ENCODE peak calls at places on chromosome 6, in four cellular contexts. D is cardiac muscle cell, U is small intestine, I is Caco-2. R is an unnamed sample.

GRCh38 chr6:148495029-148495428 is 152.4 kb downstream of the SASH1 start:
- DNase-seq in I (no peak), D (no peak), U (no peak), R (no peak)

GRCh38 chr6:148112851-148113319 is 229.8 kb upstream of the SASH1 start:
- DNase-seq in U (no peak), D (no peak), I (no peak), R (no peak)

GRCh38 chr6:11207199-11207968 is 25.1 kb downstream of the NEDD9 start:
- DNase-seq in U (peak; percentile 93), I (peak; percentile 78), D (peak; percentile 98), R (peak; percentile 98)

GRCh38 chr6:26552205-26552604 is 14.0 kb downstream of the HMGN4 start:
- DNase-seq in D (no peak), I (no peak), U (no peak), R (peak; percentile 59)

GRCh38 chr6:165906-166305 is 126.4 kb upstream of the DUSP22 start:
- DNase-seq in D (peak; percentile 18), U (no peak), I (no peak), R (no peak)

GRCh38 chr6:2695464-2696095 is 55.1 kb downstream of the MYLK4 start:
- DNase-seq in D (peak; percentile 74), U (peak; percentile 37), I (peak; percentile 11), R (no peak)

GRCh38 chr6:456358-456857 is 64.9 kb downstream of the IRF4 start:
- DNase-seq in U (no peak), D (no peak), I (no peak), R (no peak)

GRCh38 chr6:115272311-115272710 is 788.4 kb downstream of the FRK start:
- DNase-seq in I (no peak), D (no peak), U (no peak), R (no peak)

GRCh38 chr6:139882977-139883728 is 508.7 kb upstream of the CITED2 start:
- DNase-seq in I (no peak), D (peak; percentile 30), U (no peak), R (no peak)

GRCh38 chr6:4610256-4610655 is 165.9 kb upstream of the CDYL start:
- DNase-seq in U (no peak), I (no peak), D (peak; percentile 98), R (no peak)

GRCh38 chr6:14639983-14640599 is 522.5 kb downstream of the CD83 start:
- DNase-seq in I (no peak), U (no peak), D (no peak), R (no peak)

GRCh38 chr6:43705996-43706395 is 18.4 kb upstream of the MRPS18A start:
- DNase-seq in D (peak; percentile 54), I (no peak), U (no peak), R (no peak)

GRCh38 chr6:64672131-64672530 is 1034.9 kb downstream of the EYS start:
- DNase-seq in U (no peak), D (peak; percentile 65), I (no peak), R (no peak)

GRCh38 chr6:133355922-133356321 is 114.8 kb downstream of the EYA4 start:
- DNase-seq in D (no peak), I (no peak), U (no peak), R (no peak)

GRCh38 chr6:18405477-18406293 is 18.5 kb downstream of the RNF144B start:
- DNase-seq in U (no peak), D (peak; percentile 33), I (no peak), R (no peak)

GRCh38 chr6:72689107-72689954 is 67.5 kb downstream of the KCNQ5 start:
- DNase-seq in I (no peak), U (no peak), D (no peak), R (no peak)

GRCh38 chr6:91626935-91627334 is 1040.1 kb upstream of the MAP3K7 start:
- DNase-seq in U (no peak), D (no peak), I (no peak), R (no peak)

GRCh38 chr6:119147101-119148053 is 68.9 kb upstream of the FAM184A start:
- DNase-seq in U (peak; percentile 87), D (peak; percentile 96), I (peak; percentile 21), R (peak; percentile 89)

GRCh38 chr6:116438590-116439448 is 22.4 kb upstream of the CALHM6 start:
- DNase-seq in I (no peak), D (no peak), U (no peak), R (no peak)

GRCh38 chr6:148323344-148323743 is 19.3 kb upstream of the SASH1 start:
- DNase-seq in D (peak; percentile 25), I (no peak), U (no peak), R (no peak)

GRCh38 chr6:168541307-168541706 is 100.3 kb downstream of the SMOC2 start:
- DNase-seq in U (no peak), I (no peak), D (peak; percentile 58), R (peak; percentile 47)

GRCh38 chr6:133436652-133437051 is 195.5 kb downstream of the EYA4 start:
- DNase-seq in U (no peak), I (no peak), D (no peak), R (no peak)

GRCh38 chr6:5116243-5116991 is 31.3 kb downstream of the PPP1R3G start:
- DNase-seq in U (no peak), D (no peak), I (no peak), R (no peak)

GRCh38 chr6:152259234-152259633 is 377.9 kb downstream of the SYNE1 start:
- DNase-seq in I (no peak), U (no peak), D (no peak), R (no peak)

GRCh38 chr6:165098165-165098564 is 211.2 kb downstream of the C6orf118 start:
- DNase-seq in D (peak; percentile 1), I (peak; percentile 12), U (no peak), R (peak; percentile 14)

GRCh38 chr6:143271024-143271423 is 179.5 kb downstream of the ADAT2 start:
- DNase-seq in I (no peak), D (peak; percentile 81), U (peak; percentile 4), R (no peak)

GRCh38 chr6:9848094-9848493 is 566.8 kb downstream of the TFAP2A start:
- DNase-seq in I (no peak), D (no peak), U (no peak), R (no peak)

GRCh38 chr6:53906103-53906502 is 111.3 kb downstream of the LRRC1 start:
- DNase-seq in D (no peak), U (no peak), I (no peak), R (no peak)

GRCh38 chr6:136059308-136059707 is 190.8 kb downstream of the MTFR2 start:
- DNase-seq in D (peak; percentile 36), I (no peak), U (no peak), R (no peak)

GRCh38 chr6:18392346-18392877 is 5.3 kb downstream of the RNF144B start:
- DNase-seq in U (no peak), D (no peak), I (no peak), R (no peak)

GRCh38 chr6:43220439-43220951 is 8.8 kb downstream of the DNPH1 start:
- DNase-seq in U (no peak), D (no peak), I (no peak), R (no peak)

GRCh38 chr6:78810146-78810545 is 57.2 kb upstream of the IRAK1BP1 start:
- DNase-seq in U (peak; percentile 61), D (peak; percentile 47), I (peak; percentile 59), R (no peak)

GRCh38 chr6:135268740-135269139 is 87.6 kb downstream of the MYB start:
- DNase-seq in D (no peak), I (no peak), U (no peak), R (no peak)

GRCh38 chr6:77015350-77015749 is 447.9 kb downstream of the HTR1B start:
- DNase-seq in U (no peak), D (peak; percentile 59), I (no peak), R (no peak)

GRCh38 chr6:153790048-153790447 is 249.0 kb upstream of the OPRM1 start:
- DNase-seq in I (no peak), U (peak; percentile 86), D (peak; percentile 92), R (no peak)

GRCh38 chr6:110358536-110359148 is 493 bp upstream of the METTL24 start:
- DNase-seq in I (no peak), U (no peak), D (no peak), R (no peak)

GRCh38 chr6:110355727-110356126 is 2.4 kb downstream of the METTL24 start:
- DNase-seq in I (no peak), U (no peak), D (no peak), R (no peak)

GRCh38 chr6:110356778-110357177 is 1.4 kb downstream of the METTL24 start:
- DNase-seq in I (no peak), D (no peak), U (no peak), R (no peak)

GRCh38 chr6:110357696-110358535 is at the start of gene METTL24:
- DNase-seq in U (peak; percentile 23), D (no peak), I (peak; percentile 50), R (peak; percentile 11)

GRCh38 chr6:110357298-110357695 is 852 bp downstream of the METTL24 start:
- DNase-seq in I (no peak), U (no peak), D (no peak), R (no peak)
- H3K4me3 ChIP-seq in I (peak overlapping the region; percentile 34), U (peak overlapping the region; percentile 73), D (peak overlapping the region; percentile 31), R (peak overlapping the region; percentile 55)

DNA sequence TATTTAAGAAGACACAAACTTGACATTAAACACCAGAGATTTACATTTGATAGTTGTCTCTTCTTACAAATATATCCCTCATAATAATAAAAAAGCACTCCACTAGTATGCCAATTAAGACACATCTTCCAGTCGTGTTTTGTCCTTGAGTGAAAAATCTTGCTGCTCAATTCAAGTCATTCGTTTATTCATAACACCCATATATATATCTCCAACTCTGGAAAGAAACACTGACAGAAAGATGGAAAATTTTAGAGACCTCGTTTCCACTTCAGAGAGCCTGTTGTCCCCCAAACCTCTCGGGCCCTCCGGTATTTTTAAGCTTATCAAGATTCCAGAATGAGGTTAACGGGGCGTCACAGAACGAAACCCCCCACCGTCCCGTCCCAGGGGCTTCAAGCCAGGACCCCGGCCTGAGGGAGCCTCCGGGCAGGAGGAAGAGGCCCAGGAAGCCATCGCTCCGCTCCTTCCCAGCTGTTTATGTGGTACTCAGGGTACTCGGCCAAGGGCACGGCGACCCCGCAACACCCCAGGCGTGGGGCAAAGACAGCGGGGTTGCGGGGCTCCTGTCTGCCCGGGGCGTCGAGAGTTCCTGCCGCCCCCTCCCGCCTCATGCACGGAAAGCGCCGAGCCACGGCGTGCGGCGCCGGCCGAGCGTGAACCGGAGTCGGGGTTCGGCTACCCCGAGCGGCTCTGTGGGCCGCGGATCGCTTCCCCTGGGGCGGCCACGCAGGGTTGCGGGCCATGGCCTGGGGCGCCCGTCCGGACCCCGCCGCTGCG is 635 bp upstream of the SNX9 start:
- DNase-seq in U (no peak), I (peak; percentile 21), D (peak; percentile 44), R (no peak)
- H3K4me3 ChIP-seq in U (peak overlapping the region; percentile 74), I (peak overlapping the region; percentile 92), D (peak overlapping the region; percentile 67), R (peak overlapping the region; percentile 71)

GRCh38 chr6:51578362-51578761 is 509.1 kb downstream of the PKHD1 start:
- DNase-seq in U (no peak), D (no peak), I (no peak), R (no peak)
- H3K4me3 ChIP-seq in U (no peak overlapping the region), D (no peak overlapping the region), I (no peak overlapping the region), R (no peak overlapping the region)

DNA sequence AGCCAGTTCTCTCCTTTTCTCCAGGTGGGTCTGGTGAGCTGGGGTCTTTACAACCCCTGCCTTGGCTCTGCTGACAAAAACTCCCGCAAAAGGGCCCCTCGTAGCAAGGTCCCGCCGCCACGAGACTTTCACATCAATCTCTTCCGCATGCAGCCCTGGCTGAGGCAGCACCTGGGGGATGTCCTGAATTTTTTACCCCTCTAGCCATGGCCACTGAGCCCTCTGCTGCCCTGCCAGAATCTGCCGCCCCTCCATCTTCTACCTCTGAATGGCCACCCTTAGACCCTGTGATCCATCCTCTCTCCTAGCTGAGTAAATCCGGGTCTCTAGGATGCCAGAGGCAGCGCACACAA is 765 bp upstream of the CFB start:
- DNase-seq in D (no peak), U (no peak), I (no peak), R (no peak)
- H3K4me3 ChIP-seq in D (no peak overlapping the region), U (no peak overlapping the region), I (no peak overlapping the region), R (no peak overlapping the region)

R was measured in trophoblast cell.